ENCODE peak calls at places on chromosomes 3 and 15, in seven cellular contexts. D, T, A, M, K, O and C are unnamed samples.

GRCh38 chr3:180657094-180657493 is 22.2 kb downstream of the CCDC39 start:
- DNase-seq in D (no peak), T (no peak), A (no peak), M (no peak), K (no peak), O (no peak), C (no peak)

GRCh38 chr15:85865070-85865684 is 70.5 kb upstream of the KLHL25 start:
- DNase-seq in D (peak), T (peak), A (peak), M (peak), K (peak), O (no peak), C (no peak)

GRCh38 chr3:53027254-53027844 is 18.5 kb downstream of the SFMBT1 start:
- DNase-seq in D (no peak), T (no peak), A (no peak), M (peak), K (no peak), O (no peak), C (no peak)

GRCh38 chr15:85019815-85020590 is 38.3 kb downstream of the PDE8A start:
- DNase-seq in D (no peak), T (no peak), A (no peak), M (peak), K (no peak), O (no peak), C (no peak)

GRCh38 chr15:62068071-62068786 is 1.5 kb downstream of the C2CD4A start:
- DNase-seq in D (peak), T (peak), A (peak), M (no peak), K (peak), O (peak), C (no peak)

GRCh38 chr3:107684431-107684925 is 161.7 kb downstream of the BBX start:
- DNase-seq in D (no peak), T (peak), A (no peak), M (no peak), K (no peak), O (no peak), C (no peak)

GRCh38 chr3:8540456-8540855 is 38.8 kb downstream of the LMCD1 start:
- DNase-seq in D (no peak), T (no peak), A (peak), M (no peak), K (no peak), O (no peak), C (no peak)

GRCh38 chr3:46242120-46242519 is at the start of gene CCR3:
- DNase-seq in D (no peak), T (no peak), A (no peak), M (no peak), K (no peak), O (no peak), C (no peak)

GRCh38 chr15:77021803-77022381 is 27.0 kb downstream of the PSTPIP1 start:
- DNase-seq in D (no peak), T (no peak), A (no peak), M (peak), K (peak), O (no peak), C (no peak)

GRCh38 chr15:88231909-88232308 is 24.6 kb downstream of the NTRK3 start:
- DNase-seq in D (no peak), T (no peak), A (no peak), M (no peak), K (no peak), O (no peak), C (no peak)

GRCh38 chr3:179088306-179088705 is 16.7 kb upstream of the ZMAT3 start:
- DNase-seq in D (no peak), T (peak), A (no peak), M (no peak), K (no peak), O (no peak), C (no peak)

GRCh38 chr3:107664614-107665013 is 141.9 kb downstream of the BBX start:
- DNase-seq in D (no peak), T (no peak), A (no peak), M (peak), K (no peak), O (no peak), C (no peak)

GRCh38 chr3:183239046-183239445 is 14.0 kb upstream of the B3GNT5 start:
- DNase-seq in D (no peak), T (no peak), A (no peak), M (no peak), K (no peak), O (no peak), C (no peak)

GRCh38 chr3:43867673-43868072 is 176.9 kb downstream of the ABHD5 start:
- DNase-seq in D (no peak), T (no peak), A (no peak), M (peak), K (no peak), O (no peak), C (no peak)

GRCh38 chr3:46527239-46527638 is 29.5 kb downstream of the RTP3 start:
- DNase-seq in D (no peak), T (no peak), A (no peak), M (no peak), K (no peak), O (no peak), C (no peak)

DNA sequence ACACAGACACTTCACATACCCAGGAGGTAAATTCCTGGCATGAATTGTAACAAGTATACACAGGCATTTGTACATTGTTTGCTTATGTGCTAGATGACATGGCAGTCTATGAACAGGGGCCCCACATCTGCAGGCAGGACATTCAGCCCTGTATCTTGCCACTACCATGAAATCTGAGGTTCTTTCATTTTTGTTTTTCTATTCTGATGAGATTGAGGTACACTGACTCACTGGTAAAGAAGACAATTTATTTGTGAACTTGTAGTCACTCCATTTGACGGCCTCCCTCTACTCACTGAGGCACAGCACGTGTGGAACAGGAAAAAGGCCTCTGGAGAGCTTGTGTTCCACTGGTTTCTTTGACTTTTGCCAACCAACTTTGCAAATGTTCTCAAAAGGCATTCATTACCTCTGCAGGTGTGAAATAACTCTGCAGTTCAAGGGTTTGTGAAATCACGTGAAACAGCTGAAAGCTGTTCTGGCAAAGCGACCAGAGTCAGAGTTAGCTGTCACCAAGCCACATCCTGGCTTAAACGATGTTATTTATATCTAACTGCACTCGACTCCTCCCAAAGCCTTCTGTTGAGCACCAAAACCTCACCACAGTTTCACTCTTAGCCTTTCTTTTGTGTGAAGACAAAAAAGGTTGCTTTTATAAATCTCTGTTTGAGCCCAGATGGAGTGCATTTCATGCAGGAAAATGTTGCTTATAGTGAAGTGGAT is 401.4 kb upstream of the CFAP20DC start:
- DNase-seq in D (no peak), T (no peak), A (no peak), M (no peak), K (peak), O (no peak), C (no peak)
- TF ChIP-seq CTCF in D (no peak), T (no peak), A (no peak), M (no peak), K (no peak), O (no peak), C (no peak)

DNA sequence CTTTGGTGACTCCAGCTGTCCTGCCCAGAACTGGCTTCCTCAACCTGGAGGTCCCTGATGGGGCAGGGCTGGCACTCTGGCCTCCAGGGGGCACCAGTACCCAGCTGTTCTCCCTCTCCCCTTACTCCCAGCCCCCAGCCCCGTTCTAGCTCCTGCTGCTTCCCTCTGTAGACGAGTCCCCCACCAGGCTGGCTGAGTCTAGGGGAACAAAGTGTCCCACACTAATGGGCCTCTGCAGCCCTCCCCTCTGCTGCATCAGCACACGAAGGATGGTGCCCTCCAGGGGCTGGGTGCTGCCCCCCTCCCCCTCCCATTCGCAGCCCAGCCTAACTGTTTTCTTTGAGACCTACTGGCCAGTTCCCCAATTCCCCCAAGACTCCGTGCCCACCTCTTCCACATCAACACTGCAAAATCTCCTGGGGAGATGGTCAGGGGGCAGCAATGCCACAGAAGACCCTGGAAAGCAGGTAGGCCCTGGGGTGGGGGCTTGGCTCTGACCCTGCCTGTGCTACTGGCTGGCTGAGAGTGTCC is 4.2 kb downstream of the RHCG start:
- DNase-seq in D (peak), T (peak), A (peak), M (peak), K (no peak), O (no peak), C (no peak)
- TF ChIP-seq CTCF in D (peak), T (peak), A (peak), M (peak), K (peak), O (peak), C (no peak)

GRCh38 chr15:23663232-23663631 is 15.6 kb upstream of the MAGEL2 start:
- DNase-seq in D (no peak), T (no peak), A (no peak), M (no peak), K (no peak), O (no peak), C (no peak)
- TF ChIP-seq CTCF in D (no peak), T (peak), A (no peak), M (no peak), K (no peak), O (no peak), C (no peak)

GRCh38 chr3:156135921-156136655 is 15.7 kb downstream of the KCNAB1 start:
- DNase-seq in D (no peak), T (peak), A (no peak), M (no peak), K (no peak), O (no peak), C (no peak)

GRCh38 chr3:156131241-156131640 is 10.9 kb downstream of the KCNAB1 start:
- DNase-seq in D (no peak), T (no peak), A (no peak), M (no peak), K (no peak), O (no peak), C (no peak)

GRCh38 chr3:156126467-156126866 is 6.1 kb downstream of the KCNAB1 start:
- DNase-seq in D (no peak), T (no peak), A (no peak), M (no peak), K (no peak), O (no peak), C (no peak)

GRCh38 chr3:156132313-156132712 is 11.9 kb downstream of the KCNAB1 start:
- DNase-seq in D (no peak), T (no peak), A (no peak), M (no peak), K (no peak), O (no peak), C (no peak)

DNA sequence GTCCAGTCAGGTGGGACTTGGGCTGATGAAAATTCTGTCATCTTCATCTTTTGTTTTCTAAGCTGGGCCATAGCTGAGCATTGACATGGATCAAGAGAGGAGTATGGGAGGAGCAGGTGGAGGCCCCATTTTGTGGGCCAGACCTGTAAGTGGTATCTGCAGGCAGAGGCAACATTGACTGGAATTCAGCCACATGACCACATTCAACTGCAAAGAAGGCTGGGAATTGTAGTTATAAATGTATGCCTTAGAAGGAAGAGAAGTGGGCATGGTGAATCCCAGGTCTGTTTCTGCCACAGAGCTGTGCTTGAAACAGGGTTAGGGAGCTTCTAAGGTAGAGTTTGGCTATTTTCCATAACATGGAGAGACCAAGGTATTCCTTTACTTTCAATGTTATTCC is 11.4 kb downstream of the KCNAB1 start:
- DNase-seq in D (no peak), T (no peak), A (no peak), M (no peak), K (no peak), O (no peak), C (no peak)
- TF ChIP-seq CTCF in D (no peak), T (no peak), A (no peak), M (no peak), K (no peak), O (no peak), C (no peak)